ENCODE peak calls at places on chromosome 1, in seven cellular contexts. J, H, G, O, X, Q and Z are unnamed samples. For H3K4me1, the result is how much of the 10 kb centered on the place peaks cover.

GRCh38 chr1:235781807-235782206 is 84.9 kb downstream of the LYST start:
- DNase-seq in G (no peak), J (no peak), X (no peak), Q (no peak), H (no peak), O (no peak), Z (no peak)

GRCh38 chr1:36653850-36654249 is 171.1 kb upstream of the CSF3R start:
- DNase-seq in Q (no peak), H (peak), J (no peak), O (peak), X (no peak), G (no peak), Z (no peak)

GRCh38 chr1:150162862-150163706 is 13.4 kb downstream of the PLEKHO1 start:
- DNase-seq in Q (no peak), H (peak), X (peak), J (peak), G (peak), O (peak), Z (peak)

GRCh38 chr1:51574796-51575195 is 42.1 kb upstream of the OSBPL9 start:
- DNase-seq in O (no peak), X (no peak), G (no peak), J (no peak), Q (no peak), H (peak), Z (no peak)

GRCh38 chr1:204936765-204937164 is 66.1 kb downstream of the NFASC start:
- DNase-seq in X (no peak), G (no peak), H (no peak), Q (no peak), J (no peak), O (no peak), Z (no peak)

GRCh38 chr1:15402809-15403450 is 6.8 kb upstream of the EFHD2 start:
- DNase-seq in G (no peak), J (no peak), O (no peak), X (no peak), H (no peak), Q (no peak), Z (no peak)

GRCh38 chr1:11701551-11701961 is 10.0 kb downstream of the DRAXIN start:
- DNase-seq in X (no peak), Q (no peak), O (no peak), G (no peak), H (peak), J (no peak), Z (no peak)

GRCh38 chr1:12305377-12305776 is 75.5 kb downstream of the VPS13D start:
- DNase-seq in J (no peak), X (peak), G (no peak), H (no peak), O (no peak), Q (no peak), Z (peak)

GRCh38 chr1:60894121-60894520 is 188.2 kb upstream of the NFIA start:
- DNase-seq in J (no peak), X (no peak), O (no peak), H (no peak), G (no peak), Q (no peak), Z (no peak)

GRCh38 chr1:16618719-16619118 is 5.4 kb upstream of the NBPF1 start:
- DNase-seq in H (no peak), J (peak), X (no peak), O (no peak), G (peak), Q (no peak), Z (peak)

GRCh38 chr1:101308935-101309333 is 72.1 kb downstream of the S1PR1 start:
- DNase-seq in O (no peak), G (no peak), J (no peak), X (no peak), H (no peak), Q (no peak), Z (no peak)

GRCh38 chr1:225617956-225618355 is 35.0 kb downstream of the ENAH start:
- DNase-seq in Q (no peak), X (no peak), O (no peak), J (no peak), H (no peak), G (no peak), Z (no peak)

GRCh38 chr1:154423303-154423987 is 18.3 kb downstream of the IL6R start:
- DNase-seq in X (no peak), O (no peak), Q (no peak), J (no peak), H (no peak), G (no peak), Z (no peak)

GRCh38 chr1:151540982-151541377 is 871 bp downstream of the TUFT1 start:
- DNase-seq in Q (no peak), G (peak), J (no peak), X (no peak), H (peak), O (no peak), Z (peak)

GRCh38 chr1:188224263-188224662 is 1395.5 kb downstream of the PLA2G4A start:
- DNase-seq in G (no peak), Q (no peak), J (no peak), O (no peak), H (no peak), X (no peak), Z (no peak)

GRCh38 chr1:188220051-188220450 is 1391.3 kb downstream of the PLA2G4A start:
- DNase-seq in H (no peak), X (no peak), Q (no peak), J (no peak), O (no peak), G (no peak), Z (no peak)

GRCh38 chr1:188228623-188229022 is 1399.9 kb downstream of the PLA2G4A start:
- DNase-seq in J (no peak), G (no peak), Q (no peak), X (no peak), H (no peak), O (no peak), Z (no peak)

GRCh38 chr1:188225975-188226374 is 1397.2 kb downstream of the PLA2G4A start:
- DNase-seq in O (no peak), X (no peak), Q (no peak), J (no peak), G (no peak), H (no peak), Z (no peak)
- H3K4me1 ChIP-seq in O (under half), X (under half), Q (under half), J (under half), G (under half), H (under half), Z (under half)

DNA sequence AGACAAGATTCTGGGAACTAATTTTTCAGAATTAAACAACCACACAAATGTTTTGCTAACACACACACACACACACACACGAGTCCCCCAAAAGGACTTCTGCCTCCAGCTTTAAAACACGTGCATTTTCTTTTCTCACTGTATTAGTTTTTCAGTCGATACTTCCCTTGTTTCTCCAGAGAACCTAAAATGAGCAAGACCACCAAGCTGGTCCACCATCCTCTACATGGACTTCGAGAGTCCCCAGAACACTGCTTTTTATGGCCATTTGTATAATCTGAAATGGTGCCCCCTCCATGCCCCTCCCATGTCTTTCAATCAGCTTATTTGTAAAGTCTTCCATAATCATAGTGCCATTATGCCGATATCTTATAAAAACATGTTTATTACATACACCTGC is 10.8 kb upstream of the CHI3L2 start:
- DNase-seq in G (no peak), H (no peak), Q (no peak), J (no peak), O (no peak), X (no peak), Z (no peak)
- TF ChIP-seq POLR2A in G (no peak), H (no peak), Q (no peak), J (no peak), O (no peak), X (no peak), Z (no peak)

DNA sequence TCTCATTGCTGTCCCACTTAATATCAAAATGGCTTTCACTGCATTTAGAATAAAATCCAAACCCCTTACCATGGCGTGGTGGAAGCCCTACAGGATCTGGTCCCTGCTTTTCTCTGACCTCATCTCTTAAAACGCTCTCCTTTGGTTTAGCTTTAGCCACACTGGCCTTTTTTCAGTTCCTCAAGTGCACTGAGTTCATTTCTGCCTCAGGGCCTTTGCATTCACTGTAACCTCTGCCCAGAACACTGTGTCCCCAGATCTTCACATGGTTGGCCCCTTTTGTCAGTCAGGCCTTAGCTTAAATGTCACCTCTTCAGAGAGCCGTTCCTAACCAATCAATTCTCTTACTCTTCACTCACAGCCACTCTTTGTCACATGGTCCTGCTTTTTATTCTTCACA is 21.5 kb downstream of the BCL9 start:
- DNase-seq in J (no peak), X (no peak), O (no peak), H (no peak), Q (no peak), G (no peak), Z (no peak)
- H3K4me1 ChIP-seq in J (under half), X (under half), O (under half), H (under half), Q (under half), G (under half), Z (under half)

GRCh38 chr1:178543291-178543609 is 30.3 kb downstream of the TEX35 start:
- DNase-seq in H (no peak), Q (no peak), G (no peak), X (no peak), O (no peak), J (no peak), Z (no peak)

GRCh38 chr1:178540646-178541045 is 27.7 kb downstream of the TEX35 start:
- DNase-seq in H (no peak), Q (no peak), J (no peak), X (no peak), O (no peak), G (no peak), Z (no peak)

GRCh38 chr1:178541396-178541795 is 28.5 kb downstream of the TEX35 start:
- DNase-seq in X (no peak), G (no peak), J (no peak), H (no peak), Q (no peak), O (no peak), Z (no peak)

GRCh38 chr1:178542554-178543290 is 29.8 kb downstream of the TEX35 start:
- DNase-seq in H (peak), O (peak), G (peak), J (peak), Q (peak), X (peak), Z (peak)

GRCh38 chr1:178541829-178542553 is 29.1 kb downstream of the TEX35 start:
- DNase-seq in Q (no peak), H (peak), G (peak), J (peak), X (no peak), O (no peak), Z (peak)
- TF ChIP-seq POLR2A in Q (peak), H (no peak), G (no peak), J (no peak), X (no peak), O (no peak), Z (no peak)

DNA sequence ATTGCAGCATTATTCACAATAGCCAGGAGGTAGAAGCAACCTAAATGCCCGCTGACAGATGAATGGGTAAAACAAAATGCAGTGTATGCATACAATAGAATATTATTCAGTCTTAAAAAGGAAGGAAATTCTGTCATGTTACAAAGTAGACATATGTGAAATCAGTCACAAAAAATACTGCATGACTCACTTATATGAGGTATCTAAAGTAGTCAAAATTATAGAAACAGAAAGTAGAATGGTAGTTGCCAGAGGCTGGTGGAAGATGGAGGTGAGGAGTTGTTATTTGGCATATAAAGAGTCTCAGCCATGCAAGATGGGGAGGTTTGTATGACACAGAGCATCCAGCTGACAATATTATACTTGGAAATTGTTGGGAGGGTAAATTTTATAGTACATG is 43.0 kb upstream of the EGLN1 start:
- DNase-seq in J (no peak), G (no peak), Q (no peak), O (no peak), H (no peak), X (no peak), Z (no peak)
- H3K4me1 ChIP-seq in J (under half), G (under half), Q (under half), O (under half), H (under half), X (under half), Z (under half)

GRCh38 chr1:180228648-180229482 is 1.2 kb upstream of the LHX4 start:
- DNase-seq in J (no peak), X (no peak), G (no peak), O (no peak), Q (no peak), H (peak), Z (peak)
- TF ChIP-seq POLR2A in J (no peak), X (no peak), G (no peak), O (no peak), Q (no peak), H (no peak), Z (no peak)

GRCh38 chr1:8023995-8024313 is 2.2 kb downstream of the ERRFI1 start:
- DNase-seq in H (no peak), G (no peak), J (no peak), O (no peak), Q (no peak), X (no peak), Z (no peak)

GRCh38 chr1:8020032-8020431 is 6.1 kb downstream of the ERRFI1 start:
- DNase-seq in G (no peak), Q (no peak), O (no peak), H (no peak), X (no peak), J (no peak), Z (no peak)

GRCh38 chr1:8023287-8023994 is 2.7 kb downstream of the ERRFI1 start:
- DNase-seq in G (no peak), J (no peak), H (no peak), O (no peak), X (no peak), Q (no peak), Z (no peak)

GRCh38 chr1:8022395-8023286 is 3.5 kb downstream of the ERRFI1 start:
- DNase-seq in H (no peak), O (no peak), G (no peak), X (no peak), Q (no peak), J (no peak), Z (no peak)

DNA sequence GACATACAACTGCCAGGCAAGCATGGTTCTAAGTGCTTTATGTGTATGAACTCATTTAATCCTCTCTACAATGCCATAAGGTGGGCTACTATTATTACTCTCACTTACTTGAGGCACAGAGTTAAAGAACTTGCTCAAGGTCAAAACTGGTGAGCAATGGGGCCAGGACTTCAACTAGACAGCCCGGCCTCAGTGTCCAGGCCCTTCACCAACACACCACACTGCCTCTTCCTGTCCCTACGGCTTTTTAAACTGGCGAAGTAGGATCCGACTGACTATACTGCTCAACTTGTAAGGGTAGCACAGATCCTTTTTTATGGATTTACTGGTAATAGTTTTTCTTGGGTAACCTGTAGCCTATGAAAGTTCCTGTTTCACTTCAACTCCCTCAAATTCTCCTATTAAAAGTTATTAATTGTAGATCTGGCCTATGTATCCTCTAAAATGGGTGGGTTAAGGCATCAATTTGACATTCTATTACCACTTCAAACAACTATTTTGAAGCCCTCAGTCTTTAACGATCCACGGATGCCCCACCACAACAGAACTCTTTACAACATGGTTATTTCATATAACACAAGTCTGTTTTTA is 4.3 kb downstream of the ERRFI1 start:
- DNase-seq in X (no peak), G (no peak), O (no peak), J (no peak), H (no peak), Q (no peak), Z (no peak)
- H3K4me1 ChIP-seq in X (half or more), G (half or more), O (under half), J (under half), H (under half), Q (half or more), Z (under half)